ENCODE peak calls at places on chromosomes 2 and 18, in six cellular contexts. H is IMR-90, R is H1, Z is trophoblast cell, D is mesenchymal stem cell, M is neuronal stem cell. T is an unnamed sample.

GRCh38 chr18:23495723-23496440 is 7.4 kb upstream of the RMC1 start:
- DNase-seq in D (no peak), H (no peak), M (no peak), Z (no peak), R (no peak), T (no peak)

GRCh38 chr2:137173514-137173913 is 408.2 kb downstream of the THSD7B start:
- DNase-seq in M (no peak), H (no peak), Z (no peak), D (peak), R (no peak), T (no peak)

GRCh38 chr2:16186661-16187516 is 246.5 kb downstream of the MYCN start:
- DNase-seq in R (no peak), Z (no peak), M (no peak), H (no peak), D (no peak), T (no peak)

GRCh38 chr18:54069729-54070128 is 154.7 kb downstream of the MBD2 start:
- DNase-seq in D (no peak), Z (no peak), R (no peak), M (no peak), H (no peak), T (no peak)

GRCh38 chr2:121076885-121077549 is 208.0 kb downstream of the TFCP2L1 start:
- DNase-seq in R (no peak), D (peak), M (peak), Z (no peak), H (peak), T (peak)

GRCh38 chr2:135709992-135710391 is 31.7 kb upstream of the UBXN4 start:
- DNase-seq in M (peak), R (no peak), H (peak), D (peak), Z (peak), T (no peak)

GRCh38 chr2:172977330-172978052 is 98.2 kb upstream of the MAP3K20 start:
- DNase-seq in R (peak), D (no peak), H (no peak), M (no peak), Z (no peak), T (peak)

GRCh38 chr2:219495531-219496122 is 3.1 kb upstream of the GMPPA start:
- DNase-seq in M (peak), H (peak), R (no peak), Z (peak), D (peak), T (peak)

GRCh38 chr2:182170341-182170740 is 184.7 kb downstream of the PPP1R1C start:
- DNase-seq in H (no peak), D (no peak), M (no peak), R (no peak), Z (no peak), T (no peak)

GRCh38 chr2:182165196-182165595 is 179.5 kb downstream of the PPP1R1C start:
- DNase-seq in H (no peak), D (no peak), M (no peak), R (no peak), Z (no peak), T (no peak)

GRCh38 chr2:182167882-182168281 is 182.2 kb downstream of the PPP1R1C start:
- DNase-seq in D (no peak), R (no peak), Z (no peak), H (no peak), M (no peak), T (no peak)

GRCh38 chr2:182163878-182164277 is 178.2 kb downstream of the PPP1R1C start:
- DNase-seq in R (no peak), M (no peak), H (no peak), Z (no peak), D (no peak), T (no peak)

GRCh38 chr2:182164686-182165085 is 179.0 kb downstream of the PPP1R1C start:
- DNase-seq in H (no peak), R (no peak), D (no peak), M (no peak), Z (no peak), T (no peak)
- H3K9ac ChIP-seq in H (no peak), R (no peak), D (peak), M (no peak), Z (no peak), T (no peak)

GRCh38 chr2:198312621-198313483 is 508.5 kb downstream of the PLCL1 start:
- DNase-seq in R (no peak), M (no peak), D (no peak), H (no peak), Z (no peak), T (no peak)
- H3K14ac ChIP-seq in R (no peak), M (no peak), D (no peak), H (no peak), Z (no peak), T (no peak)

GRCh38 chr2:238694136-238694755 is 153.6 kb upstream of the TWIST2 start:
- DNase-seq in H (no peak), D (no peak), M (no peak), Z (no peak), R (no peak), T (no peak)

GRCh38 chr2:238696786-238697185 is 151.1 kb upstream of the TWIST2 start:
- DNase-seq in R (no peak), M (no peak), D (no peak), H (no peak), Z (no peak), T (no peak)

GRCh38 chr2:238697193-238698191 is 150.4 kb upstream of the TWIST2 start:
- DNase-seq in Z (no peak), R (no peak), H (no peak), M (no peak), D (no peak), T (no peak)

GRCh38 chr2:238695538-238695937 is 152.3 kb upstream of the TWIST2 start:
- DNase-seq in D (no peak), H (no peak), R (no peak), M (no peak), Z (no peak), T (no peak)

DNA sequence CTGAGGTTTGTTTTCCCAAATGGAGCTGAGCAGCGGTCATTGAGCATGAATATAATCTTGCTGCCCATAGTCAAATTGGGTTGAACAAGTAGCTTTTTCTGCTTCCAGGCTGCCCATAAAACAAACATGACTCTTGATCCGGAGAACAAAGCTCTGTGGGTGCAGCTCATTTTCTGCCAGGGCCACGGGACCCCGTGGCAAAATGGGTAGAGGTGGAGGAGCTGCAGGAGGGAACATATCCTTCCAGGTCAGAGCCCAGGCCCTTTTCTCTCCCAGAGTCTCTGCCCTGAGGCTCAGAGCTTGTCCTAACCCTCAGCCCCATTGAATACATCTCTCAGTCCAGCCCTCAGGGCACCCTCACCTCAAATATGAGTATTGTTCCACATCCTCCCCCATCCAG is 151.6 kb upstream of the TWIST2 start:
- DNase-seq in Z (no peak), H (no peak), D (no peak), R (no peak), M (no peak), T (no peak)
- H3K9ac ChIP-seq in Z (no peak), H (no peak), D (no peak), R (no peak), M (no peak), T (no peak)

DNA sequence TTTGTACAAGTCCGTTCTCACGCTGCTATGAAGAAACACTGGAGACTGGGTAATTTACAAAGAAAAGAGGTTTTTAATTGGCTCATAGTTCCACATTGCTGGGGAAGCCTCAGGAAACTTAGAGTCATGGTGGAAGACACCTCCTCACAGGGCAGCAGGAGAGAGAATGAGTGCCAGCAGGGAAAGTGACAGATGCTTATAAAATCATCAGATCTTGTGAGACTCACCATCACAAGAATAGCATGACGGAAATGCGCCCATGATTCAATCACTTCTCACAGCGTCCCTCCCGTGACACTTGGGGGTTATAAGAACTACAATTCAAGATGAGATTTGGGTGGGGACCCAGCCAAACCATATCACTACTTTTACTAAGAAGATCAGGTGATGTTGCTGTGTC is 285.8 kb downstream of the TMX3 start:
- DNase-seq in M (no peak), R (no peak), D (peak), H (no peak), Z (no peak), T (no peak)
- H3K14ac ChIP-seq in M (no peak), R (no peak), D (no peak), H (peak), Z (no peak), T (no peak)